ENCODE peak calls at places on chromosomes 13 and 19, in four cellular contexts. I is NCI-H1930, O is HFFc6, G is mesenteric fat pad. D is an unnamed sample.

GRCh38 chr19:37845932-37846331 is 60.5 kb downstream of the WDR87 start:
- DNase-seq in I (no peak), O (peak), G (no peak), D (no peak)

GRCh38 chr19:37551123-37551993 is 43.2 kb downstream of the ZNF571 start:
- DNase-seq in I (no peak), O (no peak), G (no peak), D (no peak)

GRCh38 chr19:10552596-10553053 is 8.9 kb downstream of the ATG4D start:
- DNase-seq in I (no peak), O (no peak), G (no peak), D (peak)

GRCh38 chr19:13083627-13084026 is 19.0 kb downstream of the LYL1 start:
- DNase-seq in I (no peak), O (no peak), G (no peak), D (no peak)

GRCh38 chr19:18905058-18905456 is 9.1 kb upstream of the CERS1 start:
- DNase-seq in I (no peak), O (no peak), G (no peak), D (no peak)

GRCh38 chr13:59534806-59535205 is 628.9 kb downstream of the DIAPH3 start:
- DNase-seq in I (no peak), O (no peak), G (no peak), D (no peak)

GRCh38 chr19:17470204-17470841 is at the start of gene SLC27A1:
- DNase-seq in I (peak), O (peak), G (peak), D (peak)

GRCh38 chr13:42544246-42544915 is 29.6 kb upstream of the TNFSF11 start:
- DNase-seq in I (no peak), O (no peak), G (no peak), D (no peak)

GRCh38 chr19:52492991-52493470 is 34.4 kb upstream of the ZNF808 start:
- DNase-seq in I (no peak), O (no peak), G (no peak), D (no peak)

GRCh38 chr19:39539519-39540332 is at the start of gene EID2:
- DNase-seq in I (peak), O (peak), G (peak), D (peak)

GRCh38 chr19:49338691-49339363 is 3.6 kb downstream of the CD37 start:
- DNase-seq in I (peak), O (no peak), G (peak), D (no peak)

GRCh38 chr13:110000534-110001345 is 214.4 kb upstream of the IRS2 start:
- DNase-seq in I (no peak), O (no peak), G (no peak), D (no peak)

GRCh38 chr19:51514866-51515481 is 13.4 kb upstream of the SIGLEC12 start:
- DNase-seq in I (peak), O (peak), G (no peak), D (peak)

GRCh38 chr13:69618393-69618792 is 489.2 kb upstream of the ATXN8OS start:
- DNase-seq in I (no peak), O (no peak), G (no peak), D (no peak)

GRCh38 chr13:37303610-37304009 is 198.1 kb upstream of the CSNK1A1L start:
- DNase-seq in I (no peak), O (no peak), G (no peak), D (no peak)

GRCh38 chr19:18895828-18896341 is at the start of gene CERS1:
- DNase-seq in I (no peak), O (no peak), G (no peak), D (no peak)

GRCh38 chr13:78736142-78736541 is 77.2 kb upstream of the OBI1 start:
- DNase-seq in I (no peak), O (no peak), G (no peak), D (no peak)

GRCh38 chr13:109985871-109986270 is 199.5 kb upstream of the IRS2 start:
- DNase-seq in I (no peak), O (no peak), G (no peak), D (no peak)